ENCODE peak calls at places on chromosomes 2 and 18, in eight cellular contexts. One of them, this sample, is unnamed.

GRCh38 chr2:233312874-233313273 is 5.3 kb downstream of the SAG start:
- DNase-seq in vagina: no peak
- DNase-seq in fibroblast of lung: no peak
- DNase-seq in PC-9: no peak
- DNase-seq in CD8-positive, alpha-beta T cell: no peak
- DNase-seq in AG04450: no peak
- DNase-seq in foreskin fibroblast: no peak
- DNase-seq in fibroblast of pulmonary artery: no peak
- DNase-seq in this sample: no peak

GRCh38 chr2:69065735-69066336 is 52.9 kb downstream of the ANTXR1 start:
- DNase-seq in vagina: no peak
- DNase-seq in fibroblast of lung: no peak
- DNase-seq in PC-9: no peak
- DNase-seq in CD8-positive, alpha-beta T cell: no peak
- DNase-seq in AG04450: no peak
- DNase-seq in foreskin fibroblast: no peak
- DNase-seq in fibroblast of pulmonary artery: no peak
- DNase-seq in this sample: no peak

GRCh38 chr2:181683518-181684453 is 3.5 kb upstream of the NEUROD1 start:
- DNase-seq in vagina: no peak
- DNase-seq in fibroblast of lung: peak; percentile 21
- DNase-seq in PC-9: peak; percentile 72
- DNase-seq in CD8-positive, alpha-beta T cell: no peak
- DNase-seq in AG04450: no peak
- DNase-seq in foreskin fibroblast: peak; percentile 73
- DNase-seq in fibroblast of pulmonary artery: peak; percentile 28
- DNase-seq in this sample: peak; percentile 69

GRCh38 chr2:237864030-237864931 is 4.9 kb downstream of the RAMP1 start:
- DNase-seq in vagina: peak; percentile 92
- DNase-seq in fibroblast of lung: peak; percentile 12
- DNase-seq in PC-9: peak; percentile 63
- DNase-seq in CD8-positive, alpha-beta T cell: no peak
- DNase-seq in AG04450: no peak
- DNase-seq in foreskin fibroblast: no peak
- DNase-seq in fibroblast of pulmonary artery: no peak
- DNase-seq in this sample: no peak

GRCh38 chr18:80046961-80047541 is 12.8 kb downstream of the RBFA start:
- DNase-seq in vagina: no peak
- DNase-seq in fibroblast of lung: no peak
- DNase-seq in PC-9: no peak
- DNase-seq in CD8-positive, alpha-beta T cell: no peak
- DNase-seq in AG04450: no peak
- DNase-seq in foreskin fibroblast: peak; percentile 27
- DNase-seq in fibroblast of pulmonary artery: no peak
- DNase-seq in this sample: no peak

GRCh38 chr2:127606594-127607398 is 39.2 kb upstream of the GPR17 start:
- DNase-seq in vagina: no peak
- DNase-seq in fibroblast of lung: no peak
- DNase-seq in PC-9: no peak
- DNase-seq in CD8-positive, alpha-beta T cell: no peak
- DNase-seq in AG04450: no peak
- DNase-seq in foreskin fibroblast: no peak
- DNase-seq in fibroblast of pulmonary artery: no peak
- DNase-seq in this sample: peak; percentile 58

GRCh38 chr18:9612215-9612830 is 2.0 kb downstream of the PPP4R1 start:
- DNase-seq in vagina: no peak
- DNase-seq in fibroblast of lung: peak; percentile 52
- DNase-seq in PC-9: peak; percentile 48
- DNase-seq in CD8-positive, alpha-beta T cell: peak; percentile 31
- DNase-seq in AG04450: no peak
- DNase-seq in foreskin fibroblast: peak; percentile 68
- DNase-seq in fibroblast of pulmonary artery: peak; percentile 60
- DNase-seq in this sample: no peak

GRCh38 chr18:43805646-43806194 is 528.4 kb upstream of the SYT4 start:
- DNase-seq in vagina: no peak
- DNase-seq in fibroblast of lung: peak; percentile 66
- DNase-seq in PC-9: no peak
- DNase-seq in CD8-positive, alpha-beta T cell: no peak
- DNase-seq in AG04450: no peak
- DNase-seq in foreskin fibroblast: peak; percentile 18
- DNase-seq in fibroblast of pulmonary artery: peak; percentile 7
- DNase-seq in this sample: no peak

GRCh38 chr2:232492963-232493700 is 5.5 kb upstream of the ECEL1 start:
- DNase-seq in vagina: no peak
- DNase-seq in fibroblast of lung: no peak
- DNase-seq in PC-9: no peak
- DNase-seq in CD8-positive, alpha-beta T cell: no peak
- DNase-seq in AG04450: no peak
- DNase-seq in foreskin fibroblast: no peak
- DNase-seq in fibroblast of pulmonary artery: no peak
- DNase-seq in this sample: no peak

GRCh38 chr2:229408356-229408755 is 137.3 kb upstream of the PID1 start:
- DNase-seq in vagina: no peak
- DNase-seq in fibroblast of lung: peak; percentile 94
- DNase-seq in PC-9: peak; percentile 66
- DNase-seq in CD8-positive, alpha-beta T cell: no peak
- DNase-seq in AG04450: peak; percentile 76
- DNase-seq in foreskin fibroblast: peak; percentile 96
- DNase-seq in fibroblast of pulmonary artery: peak; percentile 97
- DNase-seq in this sample: no peak

GRCh38 chr2:7057865-7058400 is 140.7 kb downstream of the RNF144A start:
- DNase-seq in vagina: no peak
- DNase-seq in fibroblast of lung: no peak
- DNase-seq in PC-9: no peak
- DNase-seq in CD8-positive, alpha-beta T cell: peak; percentile 28
- DNase-seq in AG04450: no peak
- DNase-seq in foreskin fibroblast: no peak
- DNase-seq in fibroblast of pulmonary artery: no peak
- DNase-seq in this sample: no peak

GRCh38 chr18:46275370-46275769 is 171.2 kb downstream of the HAUS1 start:
- DNase-seq in vagina: no peak
- DNase-seq in fibroblast of lung: no peak
- DNase-seq in PC-9: no peak
- DNase-seq in CD8-positive, alpha-beta T cell: no peak
- DNase-seq in AG04450: no peak
- DNase-seq in foreskin fibroblast: no peak
- DNase-seq in fibroblast of pulmonary artery: no peak
- DNase-seq in this sample: no peak

GRCh38 chr2:9150906-9151305 is 55.7 kb upstream of the ASAP2 start:
- DNase-seq in vagina: no peak
- DNase-seq in fibroblast of lung: no peak
- DNase-seq in PC-9: no peak
- DNase-seq in CD8-positive, alpha-beta T cell: no peak
- DNase-seq in AG04450: no peak
- DNase-seq in foreskin fibroblast: no peak
- DNase-seq in fibroblast of pulmonary artery: no peak
- DNase-seq in this sample: no peak

DNA sequence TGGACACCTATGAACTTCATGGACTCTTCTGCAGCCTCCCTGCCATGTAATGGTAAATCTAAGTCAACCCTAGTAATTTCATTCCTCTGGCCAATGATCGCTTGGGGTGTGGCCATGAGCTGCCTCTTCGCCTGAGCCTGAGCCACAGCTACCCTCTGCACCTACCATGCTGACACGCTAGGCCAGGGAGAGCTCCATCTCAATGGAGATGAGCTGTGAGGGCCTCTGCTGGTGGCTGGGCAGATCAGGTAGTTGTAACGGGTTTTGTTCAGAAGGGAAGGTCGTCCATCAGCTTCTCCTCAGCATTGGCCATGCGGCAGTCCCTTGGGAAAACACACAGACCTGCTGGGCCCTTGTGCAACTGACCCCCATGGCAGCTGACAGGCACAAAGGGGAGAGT is 24.4 kb downstream of the MPHOSPH10 start:
- DNase-seq in vagina: no peak
- DNase-seq in fibroblast of lung: no peak
- DNase-seq in PC-9: peak; percentile 27
- DNase-seq in CD8-positive, alpha-beta T cell: no peak
- DNase-seq in AG04450: no peak
- DNase-seq in foreskin fibroblast: no peak
- DNase-seq in fibroblast of pulmonary artery: no peak
- DNase-seq in this sample: no peak
- TF ChIP-seq CTCF in vagina: no peak
- TF ChIP-seq CTCF in fibroblast of lung: no peak
- TF ChIP-seq CTCF in PC-9: peak; percentile 36
- TF ChIP-seq CTCF in CD8-positive, alpha-beta T cell: no peak
- TF ChIP-seq CTCF in AG04450: peak; percentile 9
- TF ChIP-seq CTCF in foreskin fibroblast: no peak
- TF ChIP-seq CTCF in fibroblast of pulmonary artery: peak; percentile 10
- TF ChIP-seq CTCF in this sample: no peak

GRCh38 chr2:193778293-193778692 is 1583.6 kb upstream of the TMEFF2 start:
- DNase-seq in vagina: no peak
- DNase-seq in fibroblast of lung: no peak
- DNase-seq in PC-9: no peak
- DNase-seq in CD8-positive, alpha-beta T cell: no peak
- DNase-seq in AG04450: no peak
- DNase-seq in foreskin fibroblast: no peak
- DNase-seq in fibroblast of pulmonary artery: no peak
- DNase-seq in this sample: no peak

DNA sequence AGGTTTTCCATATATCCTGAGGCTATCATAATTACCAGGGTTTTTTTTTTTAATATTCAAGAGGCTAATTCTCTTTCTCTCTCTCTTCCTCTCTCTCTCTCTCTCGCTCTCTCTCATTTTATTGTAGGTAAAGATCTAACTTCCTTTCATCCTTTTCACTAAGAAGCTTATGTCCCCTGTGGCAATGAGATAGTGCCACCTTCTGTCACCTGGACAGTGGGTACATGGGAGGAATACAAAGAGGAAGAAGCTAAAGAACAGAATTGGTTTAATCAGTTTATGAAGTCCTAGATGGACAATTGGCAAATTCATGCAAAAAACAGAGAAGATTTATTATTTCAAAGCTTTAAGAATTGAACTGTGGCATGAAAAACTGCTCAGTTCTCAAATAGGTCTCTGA is 1582.3 kb upstream of the TMEFF2 start:
- DNase-seq in vagina: no peak
- DNase-seq in fibroblast of lung: no peak
- DNase-seq in PC-9: no peak
- DNase-seq in CD8-positive, alpha-beta T cell: no peak
- DNase-seq in AG04450: no peak
- DNase-seq in foreskin fibroblast: no peak
- DNase-seq in fibroblast of pulmonary artery: no peak
- DNase-seq in this sample: no peak
- TF ChIP-seq CTCF in vagina: no peak
- TF ChIP-seq CTCF in fibroblast of lung: no peak
- TF ChIP-seq CTCF in PC-9: no peak
- TF ChIP-seq CTCF in CD8-positive, alpha-beta T cell: no peak
- TF ChIP-seq CTCF in AG04450: no peak
- TF ChIP-seq CTCF in foreskin fibroblast: no peak
- TF ChIP-seq CTCF in fibroblast of pulmonary artery: no peak
- TF ChIP-seq CTCF in this sample: no peak

GRCh38 chr2:260507-261161 is 3.2 kb downstream of the SH3YL1 start:
- DNase-seq in vagina: no peak
- DNase-seq in fibroblast of lung: no peak
- DNase-seq in PC-9: no peak
- DNase-seq in CD8-positive, alpha-beta T cell: no peak
- DNase-seq in AG04450: peak; percentile 30
- DNase-seq in foreskin fibroblast: peak; percentile 31
- DNase-seq in fibroblast of pulmonary artery: no peak
- DNase-seq in this sample: no peak
- TF ChIP-seq CTCF in vagina: no peak
- TF ChIP-seq CTCF in fibroblast of lung: no peak
- TF ChIP-seq CTCF in PC-9: no peak
- TF ChIP-seq CTCF in CD8-positive, alpha-beta T cell: no peak
- TF ChIP-seq CTCF in AG04450: no peak
- TF ChIP-seq CTCF in foreskin fibroblast: no peak
- TF ChIP-seq CTCF in fibroblast of pulmonary artery: no peak
- TF ChIP-seq CTCF in this sample: no peak

GRCh38 chr2:74679615-74680014 is 25.6 kb downstream of the SEMA4F start:
- DNase-seq in vagina: no peak
- DNase-seq in fibroblast of lung: no peak
- DNase-seq in PC-9: no peak
- DNase-seq in CD8-positive, alpha-beta T cell: no peak
- DNase-seq in AG04450: no peak
- DNase-seq in foreskin fibroblast: no peak
- DNase-seq in fibroblast of pulmonary artery: no peak
- DNase-seq in this sample: no peak

GRCh38 chr2:74670263-74670662 is 16.2 kb downstream of the SEMA4F start:
- DNase-seq in vagina: no peak
- DNase-seq in fibroblast of lung: no peak
- DNase-seq in PC-9: no peak
- DNase-seq in CD8-positive, alpha-beta T cell: no peak
- DNase-seq in AG04450: no peak
- DNase-seq in foreskin fibroblast: no peak
- DNase-seq in fibroblast of pulmonary artery: no peak
- DNase-seq in this sample: no peak

GRCh38 chr2:74673821-74674528 is 19.9 kb downstream of the SEMA4F start:
- DNase-seq in vagina: no peak
- DNase-seq in fibroblast of lung: no peak
- DNase-seq in PC-9: no peak
- DNase-seq in CD8-positive, alpha-beta T cell: no peak
- DNase-seq in AG04450: no peak
- DNase-seq in foreskin fibroblast: no peak
- DNase-seq in fibroblast of pulmonary artery: no peak
- DNase-seq in this sample: no peak

GRCh38 chr2:74671479-74671878 is 17.4 kb downstream of the SEMA4F start:
- DNase-seq in vagina: no peak
- DNase-seq in fibroblast of lung: peak; percentile 70
- DNase-seq in PC-9: no peak
- DNase-seq in CD8-positive, alpha-beta T cell: no peak
- DNase-seq in AG04450: no peak
- DNase-seq in foreskin fibroblast: peak; percentile 83
- DNase-seq in fibroblast of pulmonary artery: peak; percentile 58
- DNase-seq in this sample: no peak

GRCh38 chr2:74675090-74675489 is 21.0 kb downstream of the SEMA4F start:
- DNase-seq in vagina: no peak
- DNase-seq in fibroblast of lung: no peak
- DNase-seq in PC-9: no peak
- DNase-seq in CD8-positive, alpha-beta T cell: no peak
- DNase-seq in AG04450: no peak
- DNase-seq in foreskin fibroblast: no peak
- DNase-seq in fibroblast of pulmonary artery: no peak
- DNase-seq in this sample: no peak
- TF ChIP-seq CTCF in vagina: no peak
- TF ChIP-seq CTCF in fibroblast of lung: no peak
- TF ChIP-seq CTCF in PC-9: no peak
- TF ChIP-seq CTCF in CD8-positive, alpha-beta T cell: no peak
- TF ChIP-seq CTCF in AG04450: no peak
- TF ChIP-seq CTCF in foreskin fibroblast: peak; percentile 12
- TF ChIP-seq CTCF in fibroblast of pulmonary artery: peak; percentile 8
- TF ChIP-seq CTCF in this sample: peak; percentile 47